ENCODE peak calls at places on chromosome 4, in four cellular contexts. Z, T, E and P are unnamed samples.

GRCh38 chr4:11397819-11398610 is 30.7 kb downstream of the HS3ST1 start:
- DNase-seq in T (no peak), E (no peak), Z (no peak), P (no peak)

GRCh38 chr4:40307627-40308497 is 27.3 kb upstream of the CHRNA9 start:
- DNase-seq in Z (no peak), T (no peak), E (peak; percentile 30), P (no peak)

GRCh38 chr4:19832388-19832787 is 419.3 kb upstream of the SLIT2 start:
- DNase-seq in Z (no peak), T (no peak), E (no peak), P (no peak)

GRCh38 chr4:109701566-109702399 is 1.5 kb downstream of the CASP6 start:
- DNase-seq in E (peak; percentile 24), Z (peak; percentile 7), T (peak; percentile 25), P (no peak)

GRCh38 chr4:168304744-168305459 is 13.7 kb downstream of the DDX60 start:
- DNase-seq in Z (no peak), E (no peak), T (no peak), P (no peak)

GRCh38 chr4:114040319-114041116 is 61.1 kb upstream of the ARSJ start:
- DNase-seq in Z (no peak), E (no peak), T (no peak), P (no peak)

GRCh38 chr4:72568959-72569718 is at the start of gene ADAMTS3:
- DNase-seq in E (peak; percentile 80), T (no peak), Z (peak; percentile 43), P (no peak)

GRCh38 chr4:67881226-67881625 is 2.6 kb downstream of the TMPRSS11D start:
- DNase-seq in E (no peak), Z (no peak), T (no peak), P (no peak)

GRCh38 chr4:147049940-147050852 is 104.5 kb upstream of the TTC29 start:
- DNase-seq in E (no peak), Z (no peak), T (no peak), P (no peak)

GRCh38 chr4:100246697-100247096 is 56.4 kb upstream of the DDIT4L start:
- DNase-seq in Z (no peak), T (no peak), E (no peak), P (no peak)

GRCh38 chr4:186765673-186766546 is 42.3 kb upstream of the FAT1 start:
- DNase-seq in E (no peak), T (peak; percentile 98), Z (no peak), P (peak; percentile 23)

DNA sequence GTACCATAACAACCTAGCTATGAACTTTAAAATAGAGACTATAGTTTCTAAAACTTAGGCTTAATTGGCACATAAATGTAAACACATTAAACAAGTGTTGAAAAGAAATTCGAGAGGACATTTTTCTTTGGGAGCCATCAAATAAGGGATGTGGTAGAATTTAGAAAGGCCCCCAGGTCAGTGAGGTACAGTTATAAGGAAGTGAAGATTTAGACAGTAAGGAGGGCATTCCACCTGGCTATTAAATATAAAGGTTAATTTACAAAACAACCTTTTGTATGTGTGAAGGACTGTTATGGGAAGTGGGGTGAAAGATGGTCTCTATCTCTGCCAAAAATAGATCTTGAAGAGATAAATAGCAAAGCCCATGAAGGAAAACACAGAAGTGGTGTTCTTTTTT is 83.9 kb downstream of the AFF1 start:
- DNase-seq in Z (no peak), E (no peak), T (no peak), P (no peak)
- H3K4me1 ChIP-seq in Z (no peaks in the 10 kb centered on the region), E (peaks cover 71% of the 10 kb centered on the region), T (peaks cover 43% of the 10 kb centered on the region), P (peaks cover 20% of the 10 kb centered on the region)

DNA sequence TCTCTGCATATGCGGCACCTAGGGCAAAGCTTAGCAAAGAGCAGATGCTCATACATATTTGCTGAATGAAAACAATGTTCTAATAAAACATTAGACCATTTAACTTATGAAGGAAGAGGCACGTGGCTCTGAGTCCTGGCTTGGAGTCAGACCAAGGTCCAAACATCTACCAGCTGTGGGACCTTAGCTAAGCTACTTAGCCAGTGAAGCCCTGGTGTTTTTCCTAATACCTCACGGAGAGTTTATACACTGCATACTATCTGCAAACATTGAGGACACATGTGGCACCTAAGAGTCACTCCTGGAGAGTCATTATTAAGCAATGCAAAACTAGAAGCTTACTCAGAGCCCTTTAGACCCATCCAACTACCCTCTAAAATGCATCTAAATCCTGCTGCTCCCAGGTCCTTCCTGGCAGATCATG is 9.0 kb downstream of the PDGFC start:
- DNase-seq in Z (no peak), E (no peak), T (peak; percentile 66), P (no peak)
- TF ChIP-seq FOSL1 in Z (no peak), E (no peak), T (no peak), P (no peak)

DNA sequence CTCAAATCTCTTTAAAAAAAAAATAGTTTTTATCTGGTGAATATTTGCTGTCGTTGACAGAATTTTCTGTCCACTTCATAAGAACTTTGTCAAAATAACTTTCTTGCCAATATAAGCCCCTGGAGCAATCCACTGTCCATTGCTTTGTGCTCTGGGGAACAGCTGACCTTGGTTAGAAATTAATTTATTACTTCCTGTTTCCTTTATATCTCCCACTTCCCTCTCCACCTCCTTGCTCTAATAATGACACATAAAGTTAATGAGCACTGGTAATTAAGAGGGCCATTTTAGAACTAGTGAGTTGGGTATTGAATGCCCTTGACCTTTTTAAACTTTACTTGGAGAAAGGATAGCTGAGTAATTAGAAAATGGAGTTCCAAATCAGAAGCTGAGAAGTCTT is 151.3 kb upstream of the LEF1 start:
- DNase-seq in E (no peak), Z (no peak), T (no peak), P (no peak)
- H2AFZ ChIP-seq in E (peak overlapping the region; percentile 18), Z (no peak overlapping the region), T (no peak overlapping the region), P (peak overlapping the region; percentile 51)

DNA sequence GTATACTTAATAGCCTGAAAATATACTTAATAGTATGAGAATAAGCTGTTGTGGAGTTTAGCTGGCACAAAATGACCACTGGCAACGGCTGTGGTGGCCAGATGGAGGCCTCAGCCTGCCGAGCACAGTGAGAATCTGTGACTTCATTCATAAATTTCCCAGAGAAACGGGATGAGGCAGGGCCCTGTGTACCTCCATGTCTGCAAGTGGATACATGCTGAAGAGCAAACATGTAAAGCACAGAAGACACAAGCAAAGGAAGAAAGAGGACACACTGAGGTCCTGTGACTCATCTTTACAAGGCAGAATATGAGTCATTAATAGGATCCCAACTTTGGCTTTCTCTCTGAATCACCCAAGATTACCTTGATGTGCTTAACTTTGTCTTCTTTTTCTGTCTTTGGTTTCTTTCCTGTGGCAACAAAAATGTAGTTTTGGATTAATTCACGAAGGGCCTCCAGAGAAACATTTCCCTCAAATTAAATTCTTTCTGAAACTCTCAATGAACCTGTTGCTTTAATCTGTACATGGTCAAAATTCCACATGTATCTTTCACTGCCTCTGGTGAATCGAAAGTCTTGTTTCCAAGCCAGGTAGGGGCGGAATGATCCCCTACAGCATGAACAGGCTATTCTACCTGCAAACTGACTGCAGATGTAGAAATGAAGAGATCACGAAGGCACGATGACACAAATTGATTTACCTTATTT is 56.4 kb downstream of the IRF2 start:
- DNase-seq in T (peak; percentile 27), Z (no peak), E (peak; percentile 47), P (peak; percentile 51)
- H3K4me1 ChIP-seq in T (no peaks in the 10 kb centered on the region), Z (no peaks in the 10 kb centered on the region), E (peaks cover 28% of the 10 kb centered on the region), P (peaks cover 11% of the 10 kb centered on the region)

GRCh38 chr4:78645853-78646757 is 94.5 kb downstream of the ANXA3 start:
- DNase-seq in Z (no peak), T (peak; percentile 36), E (peak; percentile 22), P (no peak)

GRCh38 chr4:78647272-78647671 is 95.7 kb downstream of the ANXA3 start:
- DNase-seq in T (no peak), E (no peak), Z (no peak), P (no peak)

GRCh38 chr4:78644744-78645330 is 93.3 kb downstream of the ANXA3 start:
- DNase-seq in Z (no peak), T (peak; percentile 51), E (peak; percentile 72), P (peak; percentile 49)

GRCh38 chr4:78642934-78643333 is 91.4 kb downstream of the ANXA3 start:
- DNase-seq in Z (no peak), E (no peak), T (no peak), P (no peak)

DNA sequence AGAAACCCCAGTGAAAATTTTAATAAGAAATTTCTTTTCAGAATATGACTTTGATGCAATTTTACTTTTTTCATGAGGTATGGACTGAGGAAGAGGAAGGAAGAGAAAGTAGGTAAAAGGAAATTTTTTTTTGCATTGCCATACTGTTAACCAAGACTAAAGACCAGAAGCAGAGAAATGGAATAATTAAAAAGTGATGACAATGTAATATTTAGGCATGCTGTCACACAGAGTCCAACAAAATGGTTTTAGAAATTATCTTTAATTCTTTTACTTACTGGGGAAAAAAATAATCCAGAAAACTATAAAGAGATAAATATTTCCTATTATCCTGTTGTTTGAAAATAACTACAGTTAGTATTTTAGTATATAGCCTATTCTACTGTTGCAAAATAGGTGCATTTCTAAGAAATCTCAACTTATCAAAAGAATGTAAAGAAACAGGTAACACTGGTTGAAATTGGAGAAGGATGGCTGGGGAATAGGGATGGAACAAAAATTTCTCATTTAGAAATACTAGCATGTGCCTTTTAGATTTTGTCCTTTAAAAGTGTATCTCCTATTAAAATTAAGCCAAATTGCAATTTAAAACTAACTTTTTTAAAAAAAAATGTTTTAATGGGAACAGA is 92.6 kb downstream of the ANXA3 start:
- DNase-seq in E (no peak), T (no peak), Z (no peak), P (no peak)
- TF ChIP-seq FOSL1 in E (no peak), T (no peak), Z (no peak), P (no peak)

GRCh38 chr4:170008376-170008775 is 17.8 kb downstream of the MFAP3L start:
- DNase-seq in T (no peak), E (no peak), Z (no peak), P (no peak)
- H2AFZ ChIP-seq in T (no peak overlapping the region), E (no peak overlapping the region), Z (no peak overlapping the region), P (no peak overlapping the region)

GRCh38 chr4:102504941-102505340 is 3.8 kb downstream of the NFKB1 start:
- DNase-seq in Z (no peak), T (no peak), E (no peak), P (no peak)
- H3K4me1 ChIP-seq in Z (no peaks in the 10 kb centered on the region), T (peaks cover 35% of the 10 kb centered on the region), E (peaks cover 18% of the 10 kb centered on the region), P (peaks cover 14% of the 10 kb centered on the region)

DNA sequence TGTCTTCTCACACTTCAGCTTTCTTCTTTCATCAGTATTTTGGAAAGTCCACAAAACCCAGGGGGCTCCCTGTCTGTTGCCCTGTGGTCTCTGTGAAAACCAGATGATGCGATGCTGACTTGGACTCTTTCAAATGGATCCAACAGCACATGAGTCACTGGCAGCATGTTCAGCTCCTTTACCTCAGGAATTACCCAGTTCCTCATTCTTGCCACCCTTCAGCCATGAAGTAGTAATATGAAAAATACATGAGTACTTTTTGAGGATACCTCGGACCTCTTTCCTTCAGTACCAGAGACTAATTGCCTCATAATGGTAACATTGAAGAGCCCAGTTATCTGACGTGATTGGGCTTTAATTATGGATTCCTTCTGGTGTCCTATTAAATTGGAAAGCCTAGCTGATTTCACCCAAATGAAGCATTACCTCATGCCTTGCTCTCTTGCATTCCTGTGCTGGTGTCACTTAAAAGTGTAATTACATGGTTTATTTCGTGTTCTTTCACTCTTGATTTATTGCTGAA is 63.3 kb downstream of the NFKB1 start:
- DNase-seq in T (no peak), Z (no peak), E (no peak), P (no peak)
- TF ChIP-seq FOSL1 in T (no peak), Z (no peak), E (no peak), P (no peak)